ENCODE peak calls at places on chromosomes 4 and X, in five cellular contexts. F, P, C, Y and J are unnamed samples.

GRCh38 chr4:116346750-116347149 is 738.6 kb downstream of the TRAM1L1 start:
- DNase-seq in F (no peak), P (no peak), C (no peak), Y (no peak), J (no peak)

GRCh38 chrX:120672841-120673530 is 43.1 kb upstream of the C1GALT1C1 start:
- DNase-seq in F (no peak), P (no peak), C (no peak), Y (no peak), J (no peak)

GRCh38 chr4:168859888-168860694 is 150.0 kb downstream of the CBR4 start:
- DNase-seq in F (no peak), P (no peak), C (no peak), Y (no peak), J (no peak)

GRCh38 chr4:177051473-177052060 is 258.1 kb upstream of the NEIL3 start:
- DNase-seq in F (no peak), P (no peak), C (no peak), Y (no peak), J (peak; percentile 68)

GRCh38 chrX:100263650-100264049 is 146.4 kb downstream of the PCDH19 start:
- DNase-seq in F (no peak), P (no peak), C (no peak), Y (no peak), J (no peak)

GRCh38 chr4:14924945-14925344 is 77.3 kb upstream of the CPEB2 start:
- DNase-seq in F (no peak), P (no peak), C (no peak), Y (no peak), J (no peak)

GRCh38 chrX:13697976-13698375 is 9.0 kb downstream of the RAB9A start:
- DNase-seq in F (no peak), P (no peak), C (no peak), Y (no peak), J (no peak)

GRCh38 chr4:153465922-153466636 is at the start of gene TMEM131L:
- DNase-seq in F (peak; percentile 72), P (peak; percentile 67), C (peak; percentile 71), Y (peak; percentile 84), J (peak; percentile 68)

GRCh38 chr4:10983885-10984284 is 299.3 kb upstream of the CLNK start:
- DNase-seq in F (no peak), P (no peak), C (no peak), Y (no peak), J (no peak)

GRCh38 chr4:140567722-140568121 is 1.0 kb downstream of the UCP1 start:
- DNase-seq in F (no peak), P (no peak), C (no peak), Y (no peak), J (peak; percentile 17)

GRCh38 chr4:169256101-169256612 is 14.6 kb downstream of the SH3RF1 start:
- DNase-seq in F (no peak), P (no peak), C (no peak), Y (no peak), J (no peak)

GRCh38 chr4:14862881-14863280 is 139.4 kb upstream of the CPEB2 start:
- DNase-seq in F (no peak), P (no peak), C (peak; percentile 20), Y (peak; percentile 36), J (peak; percentile 58)

GRCh38 chr4:20172070-20172760 is 79.5 kb upstream of the SLIT2 start:
- DNase-seq in F (no peak), P (no peak), C (no peak), Y (no peak), J (no peak)

GRCh38 chr4:42278709-42279324 is 118.5 kb upstream of the SHISA3 start:
- DNase-seq in F (no peak), P (no peak), C (no peak), Y (no peak), J (no peak)

GRCh38 chr4:104728380-104729122 is 233.9 kb upstream of the CXXC4 start:
- DNase-seq in F (no peak), P (no peak), C (no peak), Y (no peak), J (no peak)

DNA sequence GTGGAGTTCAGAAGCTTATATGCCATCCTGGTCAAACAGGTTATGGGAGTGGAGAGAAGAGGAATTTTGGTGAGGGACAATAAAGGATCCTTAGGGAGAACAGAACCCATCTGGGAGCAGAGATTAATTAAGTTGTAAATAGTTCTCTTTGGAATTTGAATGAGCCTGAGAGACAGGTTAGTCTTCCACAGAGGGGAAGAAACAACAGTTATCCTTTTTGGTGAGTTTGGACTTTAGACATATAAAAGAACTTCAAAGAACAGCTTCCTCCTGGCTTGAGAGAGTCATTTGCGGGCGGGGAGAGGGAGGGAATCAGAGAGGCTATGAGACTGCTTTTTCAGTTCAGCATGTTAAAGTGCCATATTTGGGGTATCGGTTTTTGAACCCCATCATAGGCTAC is 793.3 kb upstream of the MAGEB2 start:
- DNase-seq in F (no peak), P (no peak), C (no peak), Y (no peak), J (no peak)
- H3K4me3 ChIP-seq in F (no peak overlapping the region), P (no peak overlapping the region), C (no peak overlapping the region), Y (no peak overlapping the region), J (no peak overlapping the region)

DNA sequence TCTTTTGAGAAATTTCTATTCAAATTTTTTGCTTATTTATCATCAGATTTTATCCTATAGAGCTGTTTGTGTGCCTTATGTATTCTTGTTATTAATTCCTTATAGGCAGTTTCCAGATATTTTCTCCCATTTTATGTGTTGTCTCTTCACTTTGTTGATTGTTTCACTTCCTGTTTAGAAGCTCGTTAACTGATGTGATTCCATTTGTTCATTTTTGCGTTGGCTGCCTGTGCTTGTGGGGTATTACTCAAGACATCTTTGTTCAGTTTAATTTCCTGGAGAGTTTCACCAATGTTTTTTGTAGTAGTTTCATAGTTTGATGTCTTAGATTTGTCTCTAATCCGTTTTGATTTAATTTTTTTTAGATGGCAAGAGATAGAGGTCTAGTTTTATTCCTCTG is 14.6 kb downstream of the ZNF718 start:
- DNase-seq in F (no peak), P (no peak), C (no peak), Y (no peak), J (no peak)
- H3K4me3 ChIP-seq in F (no peak overlapping the region), P (no peak overlapping the region), C (no peak overlapping the region), Y (no peak overlapping the region), J (no peak overlapping the region)

GRCh38 chr4:87123241-87123640 is 97.2 kb downstream of the KLHL8 start:
- DNase-seq in F (no peak), P (no peak), C (no peak), Y (no peak), J (no peak)

GRCh38 chr4:87122252-87122651 is 98.2 kb downstream of the KLHL8 start:
- DNase-seq in F (no peak), P (no peak), C (no peak), Y (no peak), J (no peak)

GRCh38 chr4:87119965-87120364 is 100.5 kb downstream of the KLHL8 start:
- DNase-seq in F (no peak), P (no peak), C (no peak), Y (no peak), J (no peak)

GRCh38 chr4:87120411-87121162 is 99.8 kb downstream of the KLHL8 start:
- DNase-seq in F (no peak), P (no peak), C (no peak), Y (peak; percentile 82), J (peak; percentile 57)

DNA sequence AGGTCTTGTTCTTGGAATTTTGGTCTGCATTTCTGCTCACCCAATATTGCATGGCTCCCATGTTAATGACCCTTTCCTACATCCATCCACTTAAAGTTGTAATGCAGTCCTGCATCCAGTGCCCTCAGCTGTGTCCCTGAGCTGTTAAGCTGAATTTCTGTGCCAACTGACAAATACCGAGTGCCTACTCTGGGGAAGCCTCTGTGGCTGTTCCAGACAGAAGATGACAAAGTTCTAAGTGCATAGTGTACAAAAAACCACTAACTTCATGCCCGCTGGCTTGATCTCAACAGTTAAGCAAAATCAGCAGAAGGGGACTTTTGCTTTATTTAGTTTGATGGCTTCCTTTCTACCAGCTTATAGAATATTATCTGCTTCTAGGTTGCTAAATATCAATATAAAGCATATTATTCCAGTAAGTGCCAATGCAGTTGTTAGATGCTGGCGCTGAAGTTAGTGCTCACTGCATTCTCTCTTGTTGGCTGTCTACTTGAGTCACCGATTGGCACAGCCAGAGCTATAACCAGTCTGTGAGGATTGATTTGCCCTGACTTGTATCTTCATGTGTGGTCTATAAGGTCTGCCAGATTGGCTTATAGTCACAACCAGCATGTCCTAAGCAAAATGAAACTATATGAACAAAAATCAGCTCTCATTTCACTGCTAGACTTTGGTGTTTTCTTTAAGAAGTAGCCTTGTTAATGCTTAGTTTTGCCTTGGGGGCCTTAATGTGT is 98.9 kb downstream of the KLHL8 start:
- DNase-seq in F (no peak), P (no peak), C (no peak), Y (no peak), J (no peak)
- H3K4me3 ChIP-seq in F (no peak overlapping the region), P (no peak overlapping the region), C (peak overlapping the region; percentile 58), Y (peak overlapping the region; percentile 42), J (no peak overlapping the region)

GRCh38 chrX:107777536-107777832 is at the start of gene NCBP2L:
- DNase-seq in F (no peak), P (no peak), C (no peak), Y (no peak), J (no peak)

GRCh38 chrX:107773906-107774435 is 1.6 kb downstream of the TSC22D3 start:
- DNase-seq in F (no peak), P (no peak), C (no peak), Y (no peak), J (no peak)

GRCh38 chrX:107775000-107775733 is 420 bp downstream of the TSC22D3 start:
- DNase-seq in F (no peak), P (no peak), C (no peak), Y (peak; percentile 30), J (no peak)

GRCh38 chrX:107775734-107776511 is at the start of gene TSC22D3:
- DNase-seq in F (peak; percentile 54), P (peak; percentile 35), C (peak; percentile 79), Y (peak; percentile 86), J (peak; percentile 63)

GRCh38 chrX:107776649-107777535 is 641 bp upstream of the NCBP2L start:
- DNase-seq in F (peak; percentile 83), P (peak; percentile 60), C (peak; percentile 67), Y (peak; percentile 84), J (peak; percentile 92)
- H3K4me3 ChIP-seq in F (peak overlapping the region; percentile 48), P (peak overlapping the region; percentile 49), C (peak overlapping the region; percentile 73), Y (peak overlapping the region; percentile 68), J (peak overlapping the region; percentile 46)

DNA sequence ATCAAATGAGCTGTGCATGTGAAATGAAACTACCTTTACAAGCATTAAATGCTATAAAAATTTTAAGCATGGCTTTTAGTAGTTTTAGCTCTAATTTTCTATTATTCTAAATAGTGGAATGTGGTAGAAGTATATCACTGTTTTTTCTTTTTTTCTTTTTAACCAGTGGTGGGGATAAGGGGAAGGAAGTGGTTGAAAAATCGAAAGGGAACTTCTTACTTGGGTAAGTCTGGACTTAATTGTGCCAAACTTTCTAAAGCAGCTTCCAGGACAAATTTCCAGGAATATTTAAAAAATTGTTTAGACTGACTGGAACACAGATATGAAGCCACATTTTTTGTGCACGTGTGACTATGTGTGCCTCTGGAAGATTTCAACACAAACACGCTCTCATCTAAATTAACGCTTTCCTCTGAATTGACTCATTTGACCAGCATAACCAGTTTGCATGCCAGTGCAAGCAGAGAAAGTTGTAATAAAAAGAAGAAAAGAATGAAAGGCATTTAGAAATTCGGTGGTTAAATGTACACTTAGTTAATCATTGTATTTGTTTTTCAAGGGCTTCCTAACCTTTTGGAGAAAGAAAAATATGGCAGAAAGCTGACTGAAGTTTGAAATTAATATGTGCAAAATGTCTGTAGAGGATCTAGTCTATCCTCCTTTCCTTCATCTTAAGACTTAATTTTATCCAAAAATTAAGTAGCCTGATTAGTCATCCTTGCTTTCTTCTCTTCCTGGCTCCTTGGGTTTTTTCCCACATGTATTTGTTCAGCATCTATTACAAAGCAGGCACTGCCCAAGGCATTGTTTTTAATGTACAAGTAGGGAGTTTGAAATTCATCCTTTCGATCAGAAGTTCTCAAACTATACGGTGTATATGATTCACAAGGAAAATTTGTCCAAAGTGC is 18.9 kb upstream of the YTHDC1 start:
- DNase-seq in F (no peak), P (no peak), C (no peak), Y (no peak), J (no peak)
- H3K4me3 ChIP-seq in F (no peak overlapping the region), P (no peak overlapping the region), C (no peak overlapping the region), Y (no peak overlapping the region), J (no peak overlapping the region)